ENCODE peak calls at places on chromosomes 5 and 9, in ten cellular contexts. L is tibial artery; F is GM12892; Z is SK-N-DZ; W is Panc1; S is endodermal cell; K is CD4-positive, alpha-beta T cell; O is T-cell; M is NCI-H1105; H is stimulated activated CD4-positive, alpha-beta T cell treated with anti-CD3 and anti-CD28 coated beads, Interleukin-12 subunit alpha, Interleukin-12 subunit beta, amount 100 ng/mL, for 24 hours. J is an unnamed sample.

GRCh38 chr5:150261231-150261630 is 28.3 kb downstream of the CAMK2A start:
- DNase-seq in L (no peak), F (no peak), Z (no peak), W (peak), S (no peak), K (no peak), O (no peak), M (no peak), H (no peak), J (peak)

GRCh38 chr9:115694014-115694413 is 459.6 kb upstream of the PAPPA start:
- DNase-seq in L (no peak), F (no peak), Z (no peak), W (no peak), S (peak), K (no peak), O (no peak), M (no peak), H (no peak), J (peak)

GRCh38 chr9:135217836-135218235 is 130.4 kb downstream of the OLFM1 start:
- DNase-seq in L (peak), F (no peak), Z (no peak), W (no peak), S (peak), K (no peak), O (no peak), M (no peak), H (no peak), J (no peak)

GRCh38 chr5:134371834-134372340 is 518 bp downstream of the UBE2B start:
- DNase-seq in L (peak), F (peak), Z (peak), W (no peak), S (peak), K (peak), O (peak), M (no peak), H (peak), J (peak)

GRCh38 chr9:68702493-68702892 is 2.5 kb upstream of the PIP5K1B start:
- DNase-seq in L (no peak), F (no peak), Z (no peak), W (no peak), S (no peak), K (no peak), O (no peak), M (no peak), H (no peak), J (peak)

GRCh38 chr5:43664641-43665040 is 61.7 kb downstream of the NNT start:
- DNase-seq in L (no peak), F (no peak), Z (no peak), W (no peak), S (no peak), K (no peak), O (no peak), M (no peak), H (no peak), J (no peak)

GRCh38 chr9:35340046-35340445 is 149.9 kb upstream of the RUSC2 start:
- DNase-seq in L (no peak), F (no peak), Z (peak), W (no peak), S (no peak), K (no peak), O (no peak), M (no peak), H (no peak), J (peak)

GRCh38 chr5:116038817-116039216 is 6.5 kb downstream of the ARL14EPL start:
- DNase-seq in L (no peak), F (no peak), Z (no peak), W (no peak), S (no peak), K (no peak), O (peak), M (no peak), H (no peak), J (no peak)

GRCh38 chr5:1783214-1783551 is 16.5 kb downstream of the MRPL36 start:
- DNase-seq in L (no peak), F (peak), Z (no peak), W (no peak), S (no peak), K (no peak), O (no peak), M (peak), H (no peak), J (no peak)

GRCh38 chr9:133845659-133845947 is 107.5 kb upstream of the SARDH start:
- DNase-seq in L (no peak), F (no peak), Z (no peak), W (no peak), S (no peak), K (no peak), O (no peak), M (no peak), H (no peak), J (no peak)

GRCh38 chr5:1013948-1014301 is 5.3 kb downstream of the NKD2 start:
- DNase-seq in L (no peak), F (no peak), Z (no peak), W (no peak), S (no peak), K (no peak), O (no peak), M (no peak), H (no peak), J (no peak)

J was measured in ELR.